ENCODE peak calls at places on chromosomes 16 and 17, in ten cellular contexts. Y, S, D, M, W, H, G, F, I and C are unnamed samples.

GRCh38 chr16:24328835-24329418 is 72.8 kb downstream of the CACNG3 start:
- DNase-seq in Y (no peak), S (no peak), D (no peak), M (no peak), W (no peak), H (no peak), G (no peak), F (no peak), I (no peak), C (no peak)

GRCh38 chr16:55710466-55710865 is 54.7 kb downstream of the SLC6A2 start:
- DNase-seq in Y (peak; percentile 54), S (no peak), D (no peak), M (no peak), W (no peak), H (no peak), G (no peak), F (no peak), I (no peak), C (no peak)

GRCh38 chr16:22300427-22301071 is 3.3 kb downstream of the POLR3E start:
- DNase-seq in Y (peak; percentile 68), S (peak; percentile 59), D (peak; percentile 75), M (no peak), W (no peak), H (no peak), G (peak; percentile 79), F (peak; percentile 7), I (peak; percentile 57), C (no peak)

GRCh38 chr17:42002792-42003301 is 14.4 kb downstream of the DNAJC7 start:
- DNase-seq in Y (no peak), S (no peak), D (no peak), M (no peak), W (no peak), H (no peak), G (no peak), F (no peak), I (no peak), C (no peak)

GRCh38 chr16:85635545-85636140 is 22.5 kb downstream of the GSE1 start:
- DNase-seq in Y (peak; percentile 71), S (no peak), D (no peak), M (no peak), W (no peak), H (no peak), G (no peak), F (no peak), I (no peak), C (no peak)

GRCh38 chr17:67518881-67519280 is 141.8 kb downstream of the PITPNC1 start:
- DNase-seq in Y (no peak), S (no peak), D (peak; percentile 36), M (no peak), W (no peak), H (no peak), G (no peak), F (peak; percentile 76), I (no peak), C (peak; percentile 75)

GRCh38 chr16:30567160-30567990 is 4.1 kb downstream of the ZNF688 start:
- DNase-seq in Y (peak; percentile 85), S (peak; percentile 52), D (no peak), M (no peak), W (no peak), H (no peak), G (no peak), F (no peak), I (no peak), C (no peak)

GRCh38 chr17:50155115-50155819 is 4.8 kb upstream of the PPP1R9B start:
- DNase-seq in Y (peak; percentile 43), S (no peak), D (peak; percentile 87), M (no peak), W (no peak), H (peak; percentile 83), G (peak; percentile 65), F (no peak), I (peak; percentile 16), C (peak; percentile 49)

GRCh38 chr16:71311553-71312158 is 22.5 kb upstream of the CMTR2 start:
- DNase-seq in Y (peak; percentile 49), S (peak; percentile 43), D (peak; percentile 14), M (no peak), W (no peak), H (peak; percentile 19), G (no peak), F (no peak), I (no peak), C (no peak)

GRCh38 chr17:2830678-2831077 is 34.4 kb downstream of the RAP1GAP2 start:
- DNase-seq in Y (no peak), S (no peak), D (no peak), M (no peak), W (no peak), H (no peak), G (no peak), F (no peak), I (no peak), C (no peak)

GRCh38 chr16:11386791-11387546 is 41.7 kb downstream of the RMI2 start:
- DNase-seq in Y (no peak), S (peak; percentile 44), D (peak; percentile 45), M (no peak), W (no peak), H (no peak), G (peak; percentile 74), F (no peak), I (peak; percentile 49), C (no peak)

GRCh38 chr17:47423406-47424295 is 99.9 kb downstream of the EFCAB13 start:
- DNase-seq in Y (no peak), S (peak; percentile 61), D (no peak), M (no peak), W (peak; percentile 69), H (peak; percentile 17), G (peak; percentile 75), F (no peak), I (peak; percentile 14), C (no peak)

DNA sequence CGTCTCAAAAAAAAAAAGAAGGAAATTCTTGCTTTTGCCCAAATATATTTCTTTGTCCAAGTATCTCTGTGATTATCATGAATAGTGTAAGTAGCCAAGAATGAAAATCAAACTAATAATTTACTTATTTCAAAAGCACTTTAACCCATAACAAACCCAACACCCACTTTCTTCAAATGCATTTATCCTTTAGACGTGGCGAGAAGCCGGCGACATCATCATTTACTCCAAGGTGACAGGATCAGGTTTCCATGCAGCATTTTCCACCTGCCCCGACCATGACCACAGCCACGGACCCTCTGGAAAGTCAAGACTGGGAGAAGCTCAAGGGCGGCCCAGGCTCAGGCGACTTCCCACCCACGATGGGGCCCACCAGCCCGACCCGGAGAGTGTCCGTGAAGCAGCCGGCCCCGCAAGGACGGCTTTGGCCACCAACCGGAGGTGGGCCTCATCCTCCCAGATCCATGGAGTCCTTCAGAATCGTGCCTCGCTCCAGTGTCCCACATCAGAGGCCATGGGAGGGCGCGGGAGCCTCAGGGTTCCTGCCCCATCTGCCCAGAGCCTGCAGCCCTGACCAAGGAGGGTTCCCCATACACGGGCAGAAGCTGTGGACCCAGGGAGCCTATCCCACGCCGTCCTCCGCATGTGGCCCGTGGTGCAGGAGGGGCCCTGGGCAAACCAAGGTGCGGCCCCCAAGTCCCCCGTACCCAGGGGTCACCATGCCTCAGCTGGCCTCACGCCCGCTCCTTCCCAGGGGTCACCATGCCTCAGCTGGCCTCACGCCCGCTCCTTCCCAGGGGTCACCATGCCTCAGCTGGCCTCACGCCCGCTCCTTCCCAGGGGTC is 18.7 kb downstream of the UTS2R start:
- DNase-seq in Y (no peak), S (no peak), D (no peak), M (no peak), W (no peak), H (no peak), G (no peak), F (no peak), I (no peak), C (no peak)
- TF ChIP-seq CTCF in Y (no peak), S (no peak), D (no peak), M (no peak), W (no peak), H (no peak), G (no peak), F (no peak), I (no peak), C (no peak)

GRCh38 chr17:74094651-74095050 is 108.8 kb upstream of the RPL38 start:
- DNase-seq in Y (no peak), S (no peak), D (no peak), M (no peak), W (no peak), H (no peak), G (no peak), F (no peak), I (no peak), C (no peak)

GRCh38 chr17:74086992-74087391 is 116.5 kb upstream of the RPL38 start:
- DNase-seq in Y (no peak), S (no peak), D (no peak), M (no peak), W (no peak), H (no peak), G (no peak), F (no peak), I (no peak), C (no peak)

GRCh38 chr17:74085434-74085833 is 118.0 kb upstream of the RPL38 start:
- DNase-seq in Y (no peak), S (no peak), D (no peak), M (no peak), W (no peak), H (no peak), G (no peak), F (no peak), I (no peak), C (no peak)

GRCh38 chr17:74089869-74090464 is 113.5 kb upstream of the RPL38 start:
- DNase-seq in Y (peak; percentile 66), S (peak; percentile 73), D (peak; percentile 55), M (peak; percentile 12), W (peak; percentile 78), H (no peak), G (no peak), F (peak; percentile 13), I (no peak), C (no peak)
- TF ChIP-seq CTCF in Y (peak; percentile 46), S (peak; percentile 91), D (peak; percentile 33), M (peak; percentile 85), W (peak; percentile 49), H (no peak), G (peak; percentile 62), F (peak; percentile 59), I (no peak), C (peak; percentile 47)

GRCh38 chr17:44354582-44355309 is 8.9 kb downstream of the FAM171A2 start:
- DNase-seq in Y (no peak), S (peak; percentile 93), D (no peak), M (no peak), W (peak; percentile 73), H (no peak), G (peak; percentile 90), F (no peak), I (peak; percentile 70), C (no peak)
- TF ChIP-seq CTCF in Y (no peak), S (peak; percentile 71), D (peak; percentile 25), M (peak; percentile 39), W (peak; percentile 20), H (no peak), G (peak; percentile 69), F (no peak), I (peak; percentile 49), C (peak; percentile 24)

DNA sequence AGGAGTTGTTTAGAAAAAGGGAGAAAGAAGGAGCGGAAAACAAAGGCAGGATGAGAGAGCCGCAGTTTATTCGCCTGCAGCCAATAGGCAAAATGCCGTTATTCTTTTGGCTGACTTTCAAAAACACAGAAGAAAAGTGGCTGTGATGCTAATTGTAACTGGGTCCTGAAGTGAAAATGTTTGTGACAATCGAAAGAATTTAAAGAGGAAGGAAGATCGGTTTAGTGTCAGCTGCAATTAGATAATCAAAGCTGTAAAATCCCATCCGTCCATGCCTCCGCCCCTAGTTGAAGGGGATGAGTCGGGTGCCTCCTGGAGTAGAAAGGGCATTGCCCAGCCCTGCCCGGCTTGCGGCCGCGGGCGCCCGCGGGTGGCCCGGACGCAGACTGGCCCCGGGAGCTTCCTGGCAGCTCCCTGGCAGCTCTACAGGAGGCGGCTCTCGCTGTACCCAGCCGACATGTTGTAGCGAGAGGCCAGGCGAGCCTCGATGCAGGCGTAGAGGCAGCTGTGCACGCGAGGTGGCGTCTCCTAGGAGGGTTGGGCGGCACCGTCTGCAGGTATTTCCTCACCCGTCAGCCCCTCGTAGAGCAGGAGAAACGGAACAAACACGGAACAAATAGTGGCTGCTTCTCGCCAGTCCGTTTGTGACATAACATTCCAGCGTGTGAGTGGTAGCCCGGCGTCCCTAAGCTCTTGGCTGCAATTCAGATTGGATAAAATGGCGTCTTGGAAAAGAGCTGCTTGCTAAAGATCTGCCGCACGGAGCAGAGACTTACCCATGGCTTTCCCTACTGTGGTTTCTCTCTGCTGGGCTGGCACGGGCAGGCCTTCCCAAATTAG is 82.3 kb downstream of the TNRC6C start:
- DNase-seq in Y (peak; percentile 77), S (peak; percentile 48), D (peak; percentile 55), M (no peak), W (peak; percentile 85), H (peak; percentile 47), G (peak; percentile 81), F (no peak), I (peak; percentile 59), C (no peak)
- TF ChIP-seq CTCF in Y (no peak), S (peak; percentile 3), D (peak; percentile 14), M (no peak), W (no peak), H (no peak), G (no peak), F (peak; percentile 9), I (peak; percentile 23), C (peak; percentile 3)